ENCODE peak calls at places on chromosome 16, in eight cellular contexts. Q is NCI-H510A treated with DMSO at 0.1 percent for 48 hours, F is astrocyte, C is heart left ventricle, A is T-cell, R is AG09309, T is GM20000, Y is left ventricle myocardium inferior. V is an unnamed sample.

GRCh38 chr16:19291459-19291858 is 5.9 kb downstream of the CLEC19A start:
- DNase-seq in Q (no peak), F (peak; percentile 4), C (no peak), A (no peak), R (no peak), T (no peak), Y (no peak), V (no peak)

GRCh38 chr16:67459066-67459857 is 21.7 kb downstream of the ATP6V0D1 start:
- DNase-seq in Q (peak; percentile 8), F (no peak), C (peak; percentile 68), A (no peak), R (no peak), T (no peak), Y (peak; percentile 63), V (no peak)

GRCh38 chr16:11743308-11744074 is 834 bp upstream of the TXNDC11 start:
- DNase-seq in Q (peak; percentile 28), F (peak; percentile 37), C (peak; percentile 60), A (no peak), R (no peak), T (peak; percentile 43), Y (no peak), V (peak; percentile 14)

GRCh38 chr16:46582313-46582712 is 38.9 kb downstream of the SHCBP1 start:
- DNase-seq in Q (no peak), F (no peak), C (no peak), A (no peak), R (no peak), T (no peak), Y (no peak), V (no peak)

GRCh38 chr16:15597822-15598647 is 44.9 kb downstream of the MARF1 start:
- DNase-seq in Q (no peak), F (no peak), C (no peak), A (no peak), R (no peak), T (no peak), Y (no peak), V (no peak)

GRCh38 chr16:48586083-48586482 is 23.9 kb downstream of the N4BP1 start:
- DNase-seq in Q (no peak), F (no peak), C (no peak), A (no peak), R (no peak), T (no peak), Y (no peak), V (no peak)

GRCh38 chr16:11636172-11636721 is 32.0 kb upstream of the SNN start:
- DNase-seq in Q (peak; percentile 94), F (no peak), C (no peak), A (no peak), R (no peak), T (no peak), Y (no peak), V (no peak)

GRCh38 chr16:84813141-84813933 is 6.4 kb upstream of the CRISPLD2 start:
- DNase-seq in Q (no peak), F (peak; percentile 45), C (no peak), A (no peak), R (no peak), T (no peak), Y (no peak), V (no peak)

GRCh38 chr16:1469693-1470201 is 5.1 kb downstream of the CLCN7 start:
- DNase-seq in Q (no peak), F (no peak), C (no peak), A (no peak), R (no peak), T (no peak), Y (no peak), V (no peak)

GRCh38 chr16:25734473-25735100 is 42.8 kb downstream of the HS3ST4 start:
- DNase-seq in Q (no peak), F (no peak), C (no peak), A (no peak), R (no peak), T (no peak), Y (no peak), V (no peak)

GRCh38 chr16:16042076-16042475 is 92.7 kb downstream of the ABCC1 start:
- DNase-seq in Q (no peak), F (peak; percentile 88), C (peak; percentile 70), A (no peak), R (peak; percentile 68), T (no peak), Y (peak; percentile 53), V (no peak)

GRCh38 chr16:11342021-11342855 is 3.0 kb upstream of the RMI2 start:
- DNase-seq in Q (no peak), F (no peak), C (no peak), A (no peak), R (no peak), T (no peak), Y (no peak), V (no peak)

GRCh38 chr16:27561216-27561615 is 11.3 kb downstream of the KATNIP start:
- DNase-seq in Q (no peak), F (no peak), C (no peak), A (no peak), R (no peak), T (no peak), Y (no peak), V (no peak)

GRCh38 chr16:78792952-78793351 is 693.5 kb downstream of the WWOX start:
- DNase-seq in Q (no peak), F (no peak), C (no peak), A (no peak), R (no peak), T (no peak), Y (no peak), V (no peak)

GRCh38 chr16:4994719-4995434 is 36.7 kb downstream of the SEC14L5 start:
- DNase-seq in Q (no peak), F (no peak), C (no peak), A (no peak), R (no peak), T (no peak), Y (no peak), V (no peak)

GRCh38 chr16:66905633-66906539 is 12.8 kb downstream of the CDH16 start:
- DNase-seq in Q (peak; percentile 60), F (no peak), C (peak; percentile 88), A (peak; percentile 19), R (no peak), T (no peak), Y (peak; percentile 79), V (peak; percentile 55)

GRCh38 chr16:50152807-50153647 is at the start of gene TENT4B:
- DNase-seq in Q (peak; percentile 84), F (peak; percentile 56), C (peak; percentile 91), A (peak; percentile 88), R (no peak), T (peak; percentile 99), Y (peak; percentile 88), V (peak; percentile 95)

GRCh38 chr16:7021653-7022275 is 310.9 kb upstream of the RBFOX1 start:
- DNase-seq in Q (no peak), F (no peak), C (no peak), A (no peak), R (no peak), T (no peak), Y (no peak), V (no peak)

GRCh38 chr16:19830902-19831555 is 53.6 kb downstream of the GPRC5B start:
- DNase-seq in Q (no peak), F (no peak), C (no peak), A (no peak), R (no peak), T (no peak), Y (no peak), V (no peak)

GRCh38 chr16:29877266-29877961 is 14.4 kb upstream of the CDIPT start:
- DNase-seq in Q (no peak), F (no peak), C (no peak), A (peak; percentile 6), R (no peak), T (peak; percentile 80), Y (no peak), V (peak; percentile 94)

GRCh38 chr16:13697013-13697412 is 222.9 kb upstream of the ERCC4 start:
- DNase-seq in Q (no peak), F (no peak), C (no peak), A (no peak), R (no peak), T (no peak), Y (no peak), V (no peak)

GRCh38 chr16:89561195-89562026 is 929 bp downstream of the RPL13 start:
- DNase-seq in Q (no peak), F (no peak), C (no peak), A (no peak), R (no peak), T (no peak), Y (no peak), V (no peak)

GRCh38 chr16:55842369-55843104 is 9.6 kb upstream of the CES1 start:
- DNase-seq in Q (peak; percentile 56), F (peak; percentile 7), C (no peak), A (no peak), R (peak; percentile 5), T (peak; percentile 59), Y (no peak), V (peak; percentile 52)

GRCh38 chr16:886084-886543 is 84.7 kb downstream of the LMF1 start:
- DNase-seq in Q (no peak), F (no peak), C (no peak), A (no peak), R (no peak), T (no peak), Y (no peak), V (no peak)

GRCh38 chr16:86874141-86874540 is 295.8 kb downstream of the FOXL1 start:
- DNase-seq in Q (no peak), F (no peak), C (no peak), A (no peak), R (no peak), T (peak; percentile 65), Y (no peak), V (peak; percentile 65)

GRCh38 chr16:22721497-22722100 is 92.4 kb upstream of the HS3ST2 start:
- DNase-seq in Q (peak; percentile 98), F (no peak), C (peak; percentile 43), A (no peak), R (no peak), T (no peak), Y (peak; percentile 22), V (no peak)

GRCh38 chr16:20904507-20905079 is 4.0 kb downstream of the LYRM1 start:
- DNase-seq in Q (no peak), F (peak; percentile 98), C (no peak), A (peak; percentile 9), R (peak; percentile 63), T (peak; percentile 55), Y (no peak), V (no peak)

GRCh38 chr16:70158261-70158939 is 15.2 kb upstream of the CLEC18C start:
- DNase-seq in Q (no peak), F (no peak), C (no peak), A (no peak), R (no peak), T (peak; percentile 18), Y (no peak), V (peak; percentile 8)

GRCh38 chr16:17828012-17828411 is 357.3 kb upstream of the XYLT1 start:
- DNase-seq in Q (no peak), F (peak; percentile 92), C (no peak), A (no peak), R (peak; percentile 87), T (no peak), Y (no peak), V (no peak)

GRCh38 chr16:87794485-87795078 is 28.8 kb upstream of the KLHDC4 start:
- DNase-seq in Q (no peak), F (no peak), C (no peak), A (no peak), R (no peak), T (no peak), Y (no peak), V (no peak)

V was measured in HEK293T.